ENCODE peak calls at places on chromosomes 13 and 19, in five cellular contexts. Z, G, C, Q and B are unnamed samples.

GRCh38 chr19:1067341-1068103 is 555 bp downstream of the ARHGAP45 start:
- DNase-seq in Q (no peak), Z (no peak), G (no peak), C (no peak), B (no peak)

GRCh38 chr13:46908511-46908910 is 11.7 kb upstream of the HTR2A start:
- DNase-seq in C (no peak), Z (no peak), Q (no peak), G (no peak), B (peak)

GRCh38 chr13:53137777-53138176 is 109.2 kb downstream of the OLFM4 start:
- DNase-seq in Q (no peak), C (no peak), G (no peak), Z (no peak), B (peak)

GRCh38 chr19:588093-588742 is 1.5 kb upstream of the HCN2 start:
- DNase-seq in Q (peak), C (peak), Z (peak), G (peak), B (peak)

GRCh38 chr13:27026396-27026795 is 145.2 kb downstream of the USP12 start:
- DNase-seq in G (no peak), C (no peak), Z (no peak), Q (no peak), B (no peak)

GRCh38 chr13:29532136-29532535 is 63.4 kb downstream of the SLC7A1 start:
- DNase-seq in Z (no peak), Q (no peak), G (no peak), C (no peak), B (no peak)

GRCh38 chr13:48405865-48406264 is 7.0 kb downstream of the LPAR6 start:
- DNase-seq in Z (no peak), Q (no peak), G (no peak), C (no peak), B (peak)

GRCh38 chr19:47124937-47125668 is 5.5 kb upstream of the SAE1 start:
- DNase-seq in Q (peak), G (no peak), Z (no peak), C (peak), B (peak)